ENCODE peak calls at places on chromosomes 11 and 22, in four cellular contexts. One of them, this sample, is unnamed.

GRCh38 chr22:27881404-27881803 is 37.7 kb downstream of the PITPNB start:
- DNase-seq in C1 segment of cervical spinal cord: no peak
- DNase-seq in kidney epithelial cell: no peak
- DNase-seq in activated CD4-positive, alpha-beta T cell treated with anti-CD3 and anti-CD28 coated beads, Interleukin-2, amount 50 U/mL, for 4 hours: no peak
- DNase-seq in this sample: no peak

GRCh38 chr11:113954235-113954634 is 20.7 kb upstream of the HTR3A start:
- DNase-seq in C1 segment of cervical spinal cord: no peak
- DNase-seq in kidney epithelial cell: no peak
- DNase-seq in activated CD4-positive, alpha-beta T cell treated with anti-CD3 and anti-CD28 coated beads, Interleukin-2, amount 50 U/mL, for 4 hours: no peak
- DNase-seq in this sample: no peak

GRCh38 chr11:75557649-75558494 is 4.2 kb upstream of the SERPINH1 start:
- DNase-seq in C1 segment of cervical spinal cord: no peak
- DNase-seq in kidney epithelial cell: no peak
- DNase-seq in activated CD4-positive, alpha-beta T cell treated with anti-CD3 and anti-CD28 coated beads, Interleukin-2, amount 50 U/mL, for 4 hours: no peak
- DNase-seq in this sample: peak; percentile 83

GRCh38 chr22:41052661-41053490 is 39.5 kb upstream of the EP300 start:
- DNase-seq in C1 segment of cervical spinal cord: no peak
- DNase-seq in kidney epithelial cell: peak; percentile 48
- DNase-seq in activated CD4-positive, alpha-beta T cell treated with anti-CD3 and anti-CD28 coated beads, Interleukin-2, amount 50 U/mL, for 4 hours: no peak
- DNase-seq in this sample: peak; percentile 29

GRCh38 chr11:122163420-122163819 is 47.4 kb upstream of the BLID start:
- DNase-seq in C1 segment of cervical spinal cord: no peak
- DNase-seq in kidney epithelial cell: no peak
- DNase-seq in activated CD4-positive, alpha-beta T cell treated with anti-CD3 and anti-CD28 coated beads, Interleukin-2, amount 50 U/mL, for 4 hours: no peak
- DNase-seq in this sample: no peak

GRCh38 chr11:36540998-36541397 is 26.8 kb upstream of the RAG1 start:
- DNase-seq in C1 segment of cervical spinal cord: no peak
- DNase-seq in kidney epithelial cell: no peak
- DNase-seq in activated CD4-positive, alpha-beta T cell treated with anti-CD3 and anti-CD28 coated beads, Interleukin-2, amount 50 U/mL, for 4 hours: peak; percentile 1
- DNase-seq in this sample: peak; percentile 87

GRCh38 chr11:65595921-65596281 is 301 bp upstream of the KCNK7 start:
- DNase-seq in C1 segment of cervical spinal cord: no peak
- DNase-seq in kidney epithelial cell: no peak
- DNase-seq in activated CD4-positive, alpha-beta T cell treated with anti-CD3 and anti-CD28 coated beads, Interleukin-2, amount 50 U/mL, for 4 hours: no peak
- DNase-seq in this sample: no peak

GRCh38 chr11:33376331-33377099 is 119.3 kb downstream of the HIPK3 start:
- DNase-seq in C1 segment of cervical spinal cord: no peak
- DNase-seq in kidney epithelial cell: no peak
- DNase-seq in activated CD4-positive, alpha-beta T cell treated with anti-CD3 and anti-CD28 coated beads, Interleukin-2, amount 50 U/mL, for 4 hours: no peak
- DNase-seq in this sample: no peak

GRCh38 chr11:16789061-16789415 is 50.6 kb downstream of the C11orf58 start:
- DNase-seq in C1 segment of cervical spinal cord: no peak
- DNase-seq in kidney epithelial cell: no peak
- DNase-seq in activated CD4-positive, alpha-beta T cell treated with anti-CD3 and anti-CD28 coated beads, Interleukin-2, amount 50 U/mL, for 4 hours: no peak
- DNase-seq in this sample: no peak

GRCh38 chr22:46066691-46067090 is 83.6 kb upstream of the PPARA start:
- DNase-seq in C1 segment of cervical spinal cord: no peak
- DNase-seq in kidney epithelial cell: no peak
- DNase-seq in activated CD4-positive, alpha-beta T cell treated with anti-CD3 and anti-CD28 coated beads, Interleukin-2, amount 50 U/mL, for 4 hours: no peak
- DNase-seq in this sample: peak; percentile 78

GRCh38 chr11:70542811-70543210 is 144.5 kb downstream of the CTTN start:
- DNase-seq in C1 segment of cervical spinal cord: no peak
- DNase-seq in kidney epithelial cell: no peak
- DNase-seq in activated CD4-positive, alpha-beta T cell treated with anti-CD3 and anti-CD28 coated beads, Interleukin-2, amount 50 U/mL, for 4 hours: no peak
- DNase-seq in this sample: no peak

GRCh38 chr11:47502767-47503166 is 50.2 kb downstream of the CELF1 start:
- DNase-seq in C1 segment of cervical spinal cord: no peak
- DNase-seq in kidney epithelial cell: no peak
- DNase-seq in activated CD4-positive, alpha-beta T cell treated with anti-CD3 and anti-CD28 coated beads, Interleukin-2, amount 50 U/mL, for 4 hours: no peak
- DNase-seq in this sample: peak; percentile 29

GRCh38 chr22:40220316-40221054 is 42.8 kb downstream of the TNRC6B start:
- DNase-seq in C1 segment of cervical spinal cord: no peak
- DNase-seq in kidney epithelial cell: no peak
- DNase-seq in activated CD4-positive, alpha-beta T cell treated with anti-CD3 and anti-CD28 coated beads, Interleukin-2, amount 50 U/mL, for 4 hours: no peak
- DNase-seq in this sample: no peak

GRCh38 chr22:36946436-36947158 is 33.2 kb downstream of the CSF2RB start:
- DNase-seq in C1 segment of cervical spinal cord: no peak
- DNase-seq in kidney epithelial cell: no peak
- DNase-seq in activated CD4-positive, alpha-beta T cell treated with anti-CD3 and anti-CD28 coated beads, Interleukin-2, amount 50 U/mL, for 4 hours: no peak
- DNase-seq in this sample: no peak

This sample was measured in LHCN-M2.